ENCODE peak calls at places on chromosomes 3 and 15, in six cellular contexts. A is stimulated activated CD8-positive, alpha-beta memory T cell treated with anti-CD3 and anti-CD28 coated beads, Interleukin-7, amount 100 ng/mL, for 1 hour; X is posterior cingulate gyrus; D is HFFc6; C is RWPE1; Q is uterus. F is an unnamed sample.
A peak's percentile ranks its signal among the peaks of the same experiment; 100 is the strongest.

GRCh38 chr3:25820816-25821486 is 31.1 kb downstream of the OXSM start:
- DNase-seq in A (no peak), X (no peak), D (no peak), C (no peak), Q (no peak), F (no peak)

GRCh38 chr3:23174426-23175039 is 28.6 kb upstream of the UBE2E2 start:
- DNase-seq in A (no peak), X (no peak), D (no peak), C (no peak), Q (no peak), F (no peak)

GRCh38 chr15:47817825-47818681 is 100.7 kb downstream of the SEMA6D start:
- DNase-seq in A (no peak), X (no peak), D (no peak), C (no peak), Q (no peak), F (no peak)

GRCh38 chr15:84761534-84762190 is 13.3 kb downstream of the ZNF592 start:
- DNase-seq in A (no peak), X (no peak), D (no peak), C (no peak), Q (no peak), F (no peak)

GRCh38 chr15:55737373-55737772 is 5.6 kb downstream of the PRTG start:
- DNase-seq in A (no peak), X (no peak), D (no peak), C (no peak), Q (no peak), F (no peak)

GRCh38 chr3:37862219-37862711 is 585 bp downstream of the CTDSPL start:
- DNase-seq in A (no peak), X (no peak), D (no peak), C (peak; percentile 26), Q (peak; percentile 62), F (peak; percentile 53)

GRCh38 chr3:112847692-112848091 is 1.0 kb upstream of the CD200R1L start:
- DNase-seq in A (no peak), X (no peak), D (no peak), C (no peak), Q (no peak), F (no peak)

GRCh38 chr15:33314115-33314514 is 3.3 kb downstream of the RYR3 start:
- DNase-seq in A (no peak), X (no peak), D (no peak), C (no peak), Q (no peak), F (no peak)

GRCh38 chr3:52452570-52453221 is 1.1 kb downstream of the TNNC1 start:
- DNase-seq in A (no peak), X (no peak), D (no peak), C (no peak), Q (no peak), F (no peak)

GRCh38 chr3:78260388-78260787 is 1220.5 kb downstream of the ROBO2 start:
- DNase-seq in A (no peak), X (no peak), D (no peak), C (no peak), Q (no peak), F (no peak)

GRCh38 chr3:134453631-134454030 is 32.2 kb downstream of the ANAPC13 start:
- DNase-seq in A (no peak), X (no peak), D (no peak), C (no peak), Q (no peak), F (no peak)

GRCh38 chr3:69288161-69288895 is 97.6 kb downstream of the FRMD4B start:
- DNase-seq in A (no peak), X (no peak), D (no peak), C (no peak), Q (no peak), F (no peak)

GRCh38 chr15:70799667-70800450 is 36.5 kb upstream of the UACA start:
- DNase-seq in A (no peak), X (no peak), D (peak; percentile 86), C (peak; percentile 25), Q (no peak), F (no peak)

GRCh38 chr15:62212746-62213145 is 47.7 kb upstream of the C2CD4B start:
- DNase-seq in A (no peak), X (no peak), D (no peak), C (no peak), Q (no peak), F (no peak)

GRCh38 chr3:37641556-37641955 is 220.1 kb upstream of the CTDSPL start:
- DNase-seq in A (no peak), X (no peak), D (no peak), C (no peak), Q (no peak), F (no peak)

GRCh38 chr3:28612232-28612631 is 263.6 kb upstream of the AZI2 start:
- DNase-seq in A (no peak), X (no peak), D (no peak), C (no peak), Q (no peak), F (no peak)

GRCh38 chr3:124078978-124079911 is 87.3 kb upstream of the ROPN1 start:
- DNase-seq in A (no peak), X (no peak), D (peak; percentile 50), C (peak; percentile 37), Q (no peak), F (peak; percentile 45)

GRCh38 chr3:18070231-18070630 is 327.8 kb upstream of the TBC1D5 start:
- DNase-seq in A (no peak), X (no peak), D (no peak), C (no peak), Q (no peak), F (no peak)

GRCh38 chr3:100040446-100040845 is 73.9 kb downstream of the FILIP1L start:
- DNase-seq in A (no peak), X (no peak), D (no peak), C (no peak), Q (no peak), F (no peak)

GRCh38 chr15:95825198-95825597 is 505.3 kb upstream of the NR2F2 start:
- DNase-seq in A (no peak), X (no peak), D (no peak), C (no peak), Q (no peak), F (no peak)

GRCh38 chr15:61051570-61052031 is 177.5 kb downstream of the RORA start:
- DNase-seq in A (no peak), X (no peak), D (peak; percentile 84), C (peak; percentile 40), Q (peak; percentile 58), F (peak; percentile 25)

GRCh38 chr3:56928379-56929068 is 126.8 kb upstream of the ARHGEF3 start:
- DNase-seq in A (no peak), X (no peak), D (peak; percentile 3), C (no peak), Q (no peak), F (no peak)

GRCh38 chr15:100596792-100597191 is 5.2 kb downstream of the LINS1 start:
- DNase-seq in A (peak; percentile 90), X (no peak), D (no peak), C (peak; percentile 49), Q (peak; percentile 28), F (peak; percentile 29)

GRCh38 chr3:121918779-121919483 is 24.7 kb downstream of the SLC15A2 start:
- DNase-seq in A (no peak), X (no peak), D (peak; percentile 24), C (peak; percentile 63), Q (no peak), F (no peak)

GRCh38 chr3:72665701-72666443 is 182.4 kb downstream of the SHQ1 start:
- DNase-seq in A (no peak), X (no peak), D (peak; percentile 9), C (no peak), Q (no peak), F (peak; percentile 75)

GRCh38 chr15:36883705-36884355 is 216.5 kb downstream of the MEIS2 start:
- DNase-seq in A (no peak), X (peak; percentile 89), D (peak; percentile 74), C (peak; percentile 80), Q (peak; percentile 89), F (peak; percentile 87)

GRCh38 chr15:74578496-74578994 is 37.1 kb upstream of the CLK3 start:
- DNase-seq in A (no peak), X (no peak), D (no peak), C (no peak), Q (no peak), F (no peak)

GRCh38 chr3:71486831-71487230 is 96.7 kb downstream of the FOXP1 start:
- DNase-seq in A (no peak), X (no peak), D (no peak), C (no peak), Q (no peak), F (no peak)

GRCh38 chr3:137770066-137770805 is 6.1 kb downstream of the SOX14 start:
- DNase-seq in A (no peak), X (no peak), D (no peak), C (no peak), Q (no peak), F (no peak)

GRCh38 chr3:11668243-11669232 is 24.8 kb upstream of the VGLL4 start:
- DNase-seq in A (no peak), X (no peak), D (peak; percentile 79), C (no peak), Q (no peak), F (no peak)

GRCh38 chr3:39065197-39065596 is 13.4 kb downstream of the WDR48 start:
- DNase-seq in A (no peak), X (no peak), D (peak; percentile 46), C (peak; percentile 1), Q (no peak), F (peak; percentile 21)

GRCh38 chr3:195811756-195812155 is at the start of gene MUC4:
- DNase-seq in A (no peak), X (no peak), D (no peak), C (no peak), Q (no peak), F (peak; percentile 92)